ENCODE peak calls at places on chromosomes 6 and 20, in ten cellular contexts. G is stimulated activated CD4-positive, alpha-beta T cell treated with anti-CD3 and anti-CD28 coated beads, Interleukin-4, amount 100 ng/mL, for 24 hours; T is HT1080; Q is Daoy; R is fibroblast of lung; E is DMS153; Z is stimulated activated CD8-positive, alpha-beta memory T cell treated with anti-CD3 and anti-CD28 coated beads, Interleukin-2, amount 100 ng/mL, for 1 hour; U is T-cell; I is A172; B is ecto neural progenitor cell. N is an unnamed sample.

GRCh38 chr6:14912226-14912625 is 333.6 kb upstream of the JARID2 start:
- DNase-seq in G (no peak), T (no peak), Q (no peak), R (no peak), E (no peak), Z (no peak), U (no peak), I (no peak), B (no peak), N (no peak)

GRCh38 chr6:4272996-4273395 is 137.6 kb upstream of the ECI2 start:
- DNase-seq in G (no peak), T (no peak), Q (no peak), R (peak; percentile 23), E (no peak), Z (no peak), U (no peak), I (no peak), B (no peak), N (no peak)

GRCh38 chr6:43296780-43297494 is 1.1 kb upstream of the SLC22A7 start:
- DNase-seq in G (no peak), T (no peak), Q (no peak), R (no peak), E (no peak), Z (no peak), U (no peak), I (no peak), B (no peak), N (no peak)

GRCh38 chr6:1896897-1897296 is 287.2 kb downstream of the FOXC1 start:
- DNase-seq in G (no peak), T (no peak), Q (no peak), R (no peak), E (no peak), Z (no peak), U (no peak), I (no peak), B (no peak), N (no peak)

GRCh38 chr6:31402324-31403282 is 792 bp upstream of the MICA start:
- DNase-seq in G (peak; percentile 32), T (peak; percentile 20), Q (no peak), R (peak; percentile 39), E (no peak), Z (no peak), U (peak; percentile 24), I (no peak), B (no peak), N (no peak)

GRCh38 chr6:25017932-25018581 is 82.3 kb upstream of the RIPOR2 start:
- DNase-seq in G (peak; percentile 83), T (peak; percentile 21), Q (peak; percentile 77), R (peak; percentile 52), E (peak; percentile 46), Z (peak; percentile 70), U (peak; percentile 75), I (no peak), B (no peak), N (peak; percentile 32)

GRCh38 chr20:5100684-5101347 is 18.9 kb downstream of the PCNA start:
- DNase-seq in G (peak; percentile 80), T (peak; percentile 57), Q (peak; percentile 65), R (peak; percentile 52), E (no peak), Z (peak; percentile 58), U (peak; percentile 67), I (peak; percentile 78), B (peak; percentile 72), N (peak; percentile 67)

GRCh38 chr6:130020106-130020851 is 1.9 kb downstream of the L3MBTL3 start:
- DNase-seq in G (peak; percentile 30), T (no peak), Q (no peak), R (no peak), E (no peak), Z (peak; percentile 21), U (peak; percentile 48), I (no peak), B (peak; percentile 57), N (no peak)

GRCh38 chr6:122429328-122429727 is 29.9 kb downstream of the HSF2 start:
- DNase-seq in G (no peak), T (no peak), Q (no peak), R (no peak), E (no peak), Z (no peak), U (no peak), I (no peak), B (no peak), N (no peak)

GRCh38 chr20:38723069-38723981 is 961 bp upstream of the SLC32A1 start:
- DNase-seq in G (no peak), T (no peak), Q (peak; percentile 19), R (peak; percentile 35), E (no peak), Z (no peak), U (no peak), I (no peak), B (peak; percentile 58), N (no peak)

GRCh38 chr6:87718662-87719433 is 16.8 kb upstream of the AKIRIN2 start:
- DNase-seq in G (no peak), T (peak; percentile 32), Q (no peak), R (no peak), E (no peak), Z (no peak), U (no peak), I (no peak), B (no peak), N (no peak)

GRCh38 chr6:50925548-50925947 is 106.9 kb downstream of the TFAP2B start:
- DNase-seq in G (no peak), T (no peak), Q (no peak), R (no peak), E (no peak), Z (no peak), U (no peak), I (no peak), B (no peak), N (no peak)

GRCh38 chr20:32762754-32763201 is 593 bp downstream of the DNMT3B start:
- DNase-seq in G (no peak), T (no peak), Q (peak; percentile 29), R (no peak), E (no peak), Z (no peak), U (no peak), I (no peak), B (no peak), N (no peak)

N was measured in HFFc6.